ENCODE peak calls at places on chromosomes 13 and 19, in seven cellular contexts. W is KBM-7; U is HEK293T; S is MG63; Y is epithelial cell of esophagus; Z is GM04504; P is naive thymus-derived CD8-positive, alpha-beta T cell. G is an unnamed sample.

GRCh38 chr13:26600345-26600761 is 42.9 kb downstream of the WASF3 start:
- DNase-seq in W (no peak), U (no peak), S (no peak), Y (no peak), Z (no peak), P (no peak), G (no peak)

GRCh38 chr19:1774999-1775772 is 21.9 kb downstream of the ONECUT3 start:
- DNase-seq in W (no peak), U (peak; percentile 69), S (no peak), Y (no peak), Z (no peak), P (no peak), G (no peak)

GRCh38 chr13:95349267-95349666 is 48.0 kb upstream of the ABCC4 start:
- DNase-seq in W (no peak), U (no peak), S (peak; percentile 2), Y (no peak), Z (no peak), P (no peak), G (peak; percentile 19)

GRCh38 chr13:20814224-20814910 is 40.6 kb upstream of the EEF1AKMT1 start:
- DNase-seq in W (no peak), U (peak; percentile 25), S (peak; percentile 95), Y (peak; percentile 76), Z (peak; percentile 88), P (no peak), G (peak; percentile 67)

GRCh38 chr19:15680478-15680877 is 7.6 kb downstream of the CYP4F12 start:
- DNase-seq in W (no peak), U (no peak), S (no peak), Y (no peak), Z (no peak), P (no peak), G (no peak)

GRCh38 chr13:71721117-71721516 is 145.9 kb downstream of the DACH1 start:
- DNase-seq in W (no peak), U (no peak), S (no peak), Y (no peak), Z (no peak), P (no peak), G (no peak)

GRCh38 chr19:29860492-29860891 is 48.7 kb downstream of the CCNE1 start:
- DNase-seq in W (no peak), U (no peak), S (no peak), Y (no peak), Z (no peak), P (no peak), G (no peak)

GRCh38 chr19:13099073-13099999 is 3.3 kb downstream of the LYL1 start:
- DNase-seq in W (peak; percentile 80), U (no peak), S (no peak), Y (peak; percentile 73), Z (peak; percentile 35), P (peak; percentile 66), G (no peak)

GRCh38 chr19:10551698-10552301 is 8.1 kb downstream of the ATG4D start:
- DNase-seq in W (peak; percentile 68), U (peak; percentile 45), S (peak; percentile 58), Y (peak; percentile 81), Z (no peak), P (no peak), G (peak; percentile 24)

GRCh38 chr13:98389319-98389718 is 187.6 kb downstream of the STK24 start:
- DNase-seq in W (no peak), U (no peak), S (no peak), Y (no peak), Z (no peak), P (no peak), G (no peak)

GRCh38 chr13:113046066-113046882 is 59.3 kb upstream of the F7 start:
- DNase-seq in W (no peak), U (no peak), S (no peak), Y (no peak), Z (no peak), P (no peak), G (no peak)

GRCh38 chr13:107289540-107289939 is 721.6 kb upstream of the ARGLU1 start:
- DNase-seq in W (no peak), U (no peak), S (no peak), Y (no peak), Z (peak; percentile 56), P (no peak), G (no peak)

GRCh38 chr13:74040200-74040599 is 94.0 kb downstream of the KLF12 start:
- DNase-seq in W (peak; percentile 45), U (peak; percentile 97), S (peak; percentile 38), Y (peak; percentile 45), Z (no peak), P (no peak), G (peak; percentile 14)

GRCh38 chr19:3154957-3155736 is 19.3 kb downstream of the GNA15 start:
- DNase-seq in W (peak; percentile 99), U (no peak), S (peak; percentile 78), Y (peak; percentile 100), Z (peak; percentile 100), P (peak; percentile 77), G (peak; percentile 66)

G was measured in renal cortical epithelial cell.